ENCODE peak calls at places on chromosome 16, in ten cellular contexts. O, C, Z, Q, Y, T, G, P, L and S are unnamed samples. For H3K27me3 and H3K9me3, the result is how much of the 10 kb centered on the place peaks cover.

GRCh38 chr16:75971334-75971733 is 245.0 kb upstream of the CPHXL start:
- DNase-seq in O (no peak), C (no peak), Z (no peak), Q (no peak), Y (no peak), T (no peak), G (no peak), P (no peak), L (no peak), S (no peak)

GRCh38 chr16:1217526-1217925 is 7.5 kb downstream of the TPSG1 start:
- DNase-seq in O (no peak), C (no peak), Z (no peak), Q (no peak), Y (no peak), T (no peak), G (no peak), P (no peak), L (no peak), S (no peak)

GRCh38 chr16:23907903-23908302 is 72.1 kb downstream of the PRKCB start:
- DNase-seq in O (no peak), C (no peak), Z (no peak), Q (no peak), Y (no peak), T (no peak), G (no peak), P (no peak), L (no peak), S (no peak)

GRCh38 chr16:14470788-14471187 is 159.3 kb downstream of the PARN start:
- DNase-seq in O (no peak), C (no peak), Z (no peak), Q (no peak), Y (no peak), T (no peak), G (no peak), P (no peak), L (no peak), S (no peak)

GRCh38 chr16:31438414-31438813 is 4.2 kb downstream of the ZNF843 start:
- DNase-seq in O (no peak), C (no peak), Z (no peak), Q (no peak), Y (no peak), T (no peak), G (no peak), P (no peak), L (no peak), S (no peak)

GRCh38 chr16:11370084-11370931 is 25.0 kb downstream of the RMI2 start:
- DNase-seq in O (no peak), C (no peak), Z (no peak), Q (no peak), Y (no peak), T (no peak), G (no peak), P (no peak), L (no peak), S (no peak)

GRCh38 chr16:77211880-77212735 is 12.9 kb downstream of the SYCE1L start:
- DNase-seq in O (no peak), C (peak), Z (peak), Q (peak), Y (peak), T (no peak), G (peak), P (peak), L (peak), S (peak)

GRCh38 chr16:86537486-86537885 is 17.5 kb downstream of the MTHFSD start:
- DNase-seq in O (no peak), C (no peak), Z (no peak), Q (no peak), Y (no peak), T (no peak), G (no peak), P (no peak), L (no peak), S (no peak)

GRCh38 chr16:73082608-73083007 is 34.7 kb upstream of the ZFHX3 start:
- DNase-seq in O (peak), C (no peak), Z (no peak), Q (peak), Y (no peak), T (no peak), G (no peak), P (no peak), L (no peak), S (no peak)

GRCh38 chr16:19382084-19382801 is 35.4 kb upstream of the TMC5 start:
- DNase-seq in O (no peak), C (peak), Z (no peak), Q (no peak), Y (no peak), T (no peak), G (no peak), P (no peak), L (no peak), S (no peak)

GRCh38 chr16:69554495-69554894 is 11.3 kb upstream of the NFAT5 start:
- DNase-seq in O (no peak), C (no peak), Z (no peak), Q (no peak), Y (no peak), T (no peak), G (no peak), P (no peak), L (no peak), S (no peak)

GRCh38 chr16:11198817-11199216 is 57.2 kb downstream of the SOCS1 start:
- DNase-seq in O (no peak), C (peak), Z (no peak), Q (no peak), Y (no peak), T (no peak), G (no peak), P (no peak), L (peak), S (no peak)

GRCh38 chr16:24221219-24221618 is 34.9 kb upstream of the CACNG3 start:
- DNase-seq in O (no peak), C (no peak), Z (no peak), Q (no peak), Y (no peak), T (no peak), G (no peak), P (no peak), L (no peak), S (no peak)

GRCh38 chr16:56912746-56913703 is 18.9 kb upstream of the HERPUD1 start:
- DNase-seq in O (no peak), C (no peak), Z (no peak), Q (no peak), Y (no peak), T (no peak), G (no peak), P (no peak), L (peak), S (no peak)

GRCh38 chr16:73966851-73967250 is 329.8 kb upstream of the PSMD7 start:
- DNase-seq in O (no peak), C (no peak), Z (no peak), Q (no peak), Y (no peak), T (no peak), G (no peak), P (no peak), L (no peak), S (no peak)

GRCh38 chr16:29699324-29700219 is 20.6 kb downstream of the QPRT start:
- DNase-seq in O (no peak), C (no peak), Z (no peak), Q (no peak), Y (no peak), T (no peak), G (no peak), P (no peak), L (no peak), S (no peak)

GRCh38 chr16:58029410-58029809 is 3.9 kb downstream of the MMP15 start:
- DNase-seq in O (no peak), C (no peak), Z (no peak), Q (no peak), Y (no peak), T (no peak), G (no peak), P (no peak), L (peak), S (no peak)

GRCh38 chr16:71460246-71460645 is 1.8 kb downstream of the ZNF23 start:
- DNase-seq in O (peak), C (no peak), Z (no peak), Q (no peak), Y (no peak), T (no peak), G (no peak), P (no peak), L (no peak), S (no peak)

GRCh38 chr16:51267676-51268075 is 116.6 kb upstream of the SALL1 start:
- DNase-seq in O (no peak), C (no peak), Z (no peak), Q (no peak), Y (no peak), T (no peak), G (no peak), P (no peak), L (no peak), S (no peak)

DNA sequence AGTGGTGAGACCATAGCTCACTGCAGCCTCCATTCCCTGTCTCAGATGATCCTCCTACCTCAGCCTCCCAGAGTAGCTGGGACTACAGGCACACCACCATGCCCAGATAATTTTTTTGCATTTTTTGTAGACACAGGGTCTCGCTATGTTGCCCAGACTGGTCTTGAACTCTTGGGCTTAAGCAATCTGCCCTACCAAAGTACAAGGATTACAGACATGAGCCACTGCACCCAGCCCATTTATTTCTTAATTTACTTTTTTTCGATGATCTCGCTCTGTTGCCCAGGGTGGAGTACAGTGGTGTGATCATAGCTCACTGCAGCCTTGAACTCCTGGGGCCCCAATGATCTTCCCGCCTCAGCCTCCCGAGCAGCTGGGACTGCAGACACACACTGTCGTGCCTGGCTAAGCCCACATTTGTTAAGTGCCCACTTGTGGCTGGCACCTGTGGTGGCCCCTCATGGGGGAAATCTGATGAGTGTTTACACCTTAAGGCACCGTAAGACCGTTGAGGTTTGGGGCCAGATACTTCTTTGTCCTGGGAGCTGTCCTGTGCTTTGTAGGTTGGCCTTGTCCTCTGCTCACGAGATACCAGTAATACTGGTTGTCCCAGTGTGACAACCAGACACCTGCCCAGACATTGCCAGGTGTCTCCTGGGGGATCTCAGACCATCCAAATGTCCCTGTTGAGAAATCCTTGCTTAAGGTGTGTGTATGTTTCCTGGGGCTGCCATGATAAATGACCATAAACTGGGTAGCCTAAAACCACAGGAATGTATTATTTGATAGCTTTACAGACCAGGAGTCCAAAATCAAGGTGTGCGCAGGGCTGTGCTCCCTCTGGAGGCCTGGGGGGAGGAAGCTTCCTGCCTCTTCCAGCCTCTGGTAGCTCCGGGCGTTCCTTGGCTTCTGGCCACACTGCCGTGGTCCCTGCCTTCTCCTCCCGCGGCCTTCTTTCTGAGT is 141.4 kb upstream of the GSE1 start:
- DNase-seq in O (no peak), C (peak), Z (no peak), Q (no peak), Y (peak), T (no peak), G (no peak), P (no peak), L (peak), S (no peak)
- H3K27me3 ChIP-seq in O (under half), C (under half), Z (under half), Q (under half), Y (under half), T (under half), G (under half), P (under half), L (under half), S (under half)

GRCh38 chr16:21157632-21158031 is 842 bp upstream of the LDAF1 start:
- DNase-seq in O (no peak), C (no peak), Z (no peak), Q (no peak), Y (no peak), T (no peak), G (no peak), P (no peak), L (no peak), S (no peak)
- H3K4me3 ChIP-seq in O (no peak), C (no peak), Z (no peak), Q (peak), Y (no peak), T (peak), G (peak), P (no peak), L (no peak), S (no peak)

DNA sequence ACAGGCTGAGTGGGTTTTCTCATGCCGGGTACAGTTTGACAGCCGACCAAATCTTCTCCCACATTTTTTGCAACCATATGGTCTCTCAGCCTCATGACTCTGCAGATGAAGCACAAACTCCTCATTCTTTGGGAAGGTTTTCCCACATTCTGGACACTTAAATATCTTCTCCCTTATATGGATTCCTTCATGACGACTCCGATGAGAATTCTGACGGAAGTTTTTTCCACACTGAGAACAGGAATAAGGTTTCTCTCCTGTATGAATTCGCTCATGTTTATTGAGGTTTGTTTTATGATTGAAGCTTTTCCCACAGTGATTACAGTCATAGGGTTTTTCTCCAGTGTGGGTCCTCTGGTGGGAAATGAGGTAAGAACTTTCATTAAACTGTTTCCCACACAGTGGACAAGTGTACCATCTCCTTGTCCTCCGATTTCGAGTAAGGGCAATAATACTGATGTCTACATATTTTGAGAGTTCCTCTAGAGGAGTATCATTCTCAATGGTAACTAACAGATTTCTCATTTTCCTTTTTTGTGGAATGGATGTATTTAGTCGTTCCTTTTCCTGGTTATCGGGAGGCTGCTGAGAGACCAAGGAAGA is 10.9 kb downstream of the ZNF200 start:
- DNase-seq in O (no peak), C (no peak), Z (no peak), Q (no peak), Y (no peak), T (no peak), G (no peak), P (no peak), L (no peak), S (no peak)
- H3K9me3 ChIP-seq in O (half or more), C (half or more), Z (half or more), Q (half or more), Y (under half), T (half or more), G (under half), P (half or more), L (half or more), S (under half)

GRCh38 chr16:54286330-54287017 is at the start of gene IRX3:
- DNase-seq in O (no peak), C (peak), Z (peak), Q (peak), Y (peak), T (no peak), G (no peak), P (peak), L (peak), S (no peak)
- H3K27me3 ChIP-seq in O (half or more), C (half or more), Z (under half), Q (under half), Y (under half), T (under half), G (under half), P (under half), L (half or more), S (under half)

DNA sequence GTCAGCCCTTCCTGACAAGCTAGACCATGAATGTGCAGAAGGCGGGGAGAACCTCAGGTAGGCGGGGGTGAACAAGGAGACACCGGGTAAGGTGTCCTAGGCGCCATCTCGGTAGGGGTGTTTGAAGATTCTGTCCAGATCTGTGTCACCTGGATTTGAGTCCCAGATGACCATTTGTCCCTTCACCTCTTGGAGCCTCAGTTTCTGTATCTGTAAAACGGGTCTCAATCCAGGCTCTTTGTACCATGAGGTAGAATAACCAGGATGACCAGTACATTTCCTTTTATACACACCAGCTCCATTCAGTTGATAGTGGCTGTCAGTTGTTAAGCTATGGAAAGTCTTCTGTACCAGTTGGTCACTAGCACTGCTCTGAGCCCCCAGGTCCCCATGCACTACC is 86.7 kb downstream of the ABCC6 start:
- DNase-seq in O (no peak), C (no peak), Z (no peak), Q (no peak), Y (no peak), T (no peak), G (no peak), P (no peak), L (no peak), S (no peak)
- H3K4me3 ChIP-seq in O (no peak), C (no peak), Z (no peak), Q (no peak), Y (no peak), T (no peak), G (no peak), P (no peak), L (no peak), S (no peak)

GRCh38 chr16:78642621-78643285 is 543.3 kb downstream of the WWOX start:
- DNase-seq in O (no peak), C (no peak), Z (no peak), Q (no peak), Y (no peak), T (no peak), G (no peak), P (no peak), L (no peak), S (no peak)

GRCh38 chr16:78650675-78651074 is 551.2 kb downstream of the WWOX start:
- DNase-seq in O (no peak), C (no peak), Z (no peak), Q (no peak), Y (no peak), T (no peak), G (no peak), P (no peak), L (no peak), S (no peak)

GRCh38 chr16:78647491-78647890 is 548.0 kb downstream of the WWOX start:
- DNase-seq in O (no peak), C (no peak), Z (no peak), Q (no peak), Y (no peak), T (no peak), G (no peak), P (no peak), L (no peak), S (no peak)

GRCh38 chr16:78647019-78647418 is 547.6 kb downstream of the WWOX start:
- DNase-seq in O (no peak), C (no peak), Z (no peak), Q (no peak), Y (no peak), T (no peak), G (no peak), P (no peak), L (no peak), S (no peak)

DNA sequence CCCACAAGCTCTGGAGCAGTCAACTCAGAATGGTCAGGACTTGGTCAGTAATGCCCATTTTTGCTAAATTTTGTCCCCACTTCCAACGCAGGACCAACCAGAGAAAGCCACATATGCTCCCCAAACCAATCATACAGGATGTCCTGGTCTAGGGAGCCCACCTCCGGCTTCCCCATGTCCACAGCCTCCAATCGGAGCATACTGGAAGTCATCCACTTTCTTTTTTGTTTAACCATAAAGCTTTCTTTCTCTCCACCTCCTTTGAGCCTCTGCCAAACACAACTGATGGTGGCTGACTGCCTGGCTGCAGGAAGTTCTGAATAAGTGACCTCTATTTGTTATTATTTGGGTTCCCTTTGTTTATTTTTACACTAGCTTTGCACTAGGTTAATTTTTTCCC is 549.1 kb downstream of the WWOX start:
- DNase-seq in O (no peak), C (peak), Z (no peak), Q (no peak), Y (no peak), T (no peak), G (no peak), P (no peak), L (no peak), S (no peak)
- H3K9me3 ChIP-seq in O (under half), C (under half), Z (under half), Q (under half), Y (under half), T (under half), G (under half), P (under half), L (under half), S (under half)

GRCh38 chr16:67393790-67394270 is 532 bp upstream of the TPPP3 start:
- DNase-seq in O (no peak), C (no peak), Z (no peak), Q (no peak), Y (no peak), T (no peak), G (no peak), P (no peak), L (no peak), S (no peak)
- H3K27me3 ChIP-seq in O (under half), C (under half), Z (under half), Q (under half), Y (under half), T (under half), G (under half), P (under half), L (under half), S (under half)

GRCh38 chr16:81818514-81819304 is 39.6 kb downstream of the PLCG2 start:
- DNase-seq in O (no peak), C (no peak), Z (no peak), Q (no peak), Y (no peak), T (no peak), G (no peak), P (no peak), L (no peak), S (no peak)

GRCh38 chr16:81823734-81824133 is 44.6 kb downstream of the PLCG2 start:
- DNase-seq in O (no peak), C (no peak), Z (no peak), Q (no peak), Y (no peak), T (no peak), G (no peak), P (no peak), L (no peak), S (no peak)

GRCh38 chr16:81826523-81826922 is 47.4 kb downstream of the PLCG2 start:
- DNase-seq in O (no peak), C (no peak), Z (no peak), Q (no peak), Y (no peak), T (no peak), G (no peak), P (no peak), L (no peak), S (no peak)

GRCh38 chr16:81821422-81822128 is 42.5 kb downstream of the PLCG2 start:
- DNase-seq in O (no peak), C (no peak), Z (no peak), Q (no peak), Y (no peak), T (no peak), G (no peak), P (no peak), L (peak), S (no peak)

GRCh38 chr16:81823111-81823510 is 44.0 kb downstream of the PLCG2 start:
- DNase-seq in O (no peak), C (peak), Z (no peak), Q (no peak), Y (no peak), T (no peak), G (no peak), P (no peak), L (peak), S (no peak)
- H3K4me3 ChIP-seq in O (no peak), C (no peak), Z (no peak), Q (no peak), Y (no peak), T (no peak), G (no peak), P (no peak), L (no peak), S (no peak)

DNA sequence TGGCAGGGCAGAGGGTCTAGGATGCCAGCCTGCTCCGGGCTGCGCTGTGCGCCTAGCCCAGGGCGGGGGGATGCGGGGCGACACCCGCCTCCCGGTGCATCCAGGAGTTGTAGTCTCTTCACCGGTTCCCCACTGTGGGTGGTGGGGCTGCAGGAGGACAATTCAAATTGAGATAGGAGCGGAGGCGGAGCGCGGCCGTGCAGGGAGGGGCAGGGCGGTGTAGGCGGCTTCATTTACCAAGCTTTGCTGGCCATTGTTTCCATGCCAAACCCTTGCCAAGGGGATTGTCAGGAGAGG is 2047.4 kb downstream of the TP53TG3F start:
- DNase-seq in O (no peak), C (no peak), Z (no peak), Q (no peak), Y (no peak), T (no peak), G (no peak), P (no peak), L (no peak), S (no peak)
- H3K9me3 ChIP-seq in O (under half), C (under half), Z (under half), Q (under half), Y (under half), T (under half), G (under half), P (under half), L (under half), S (under half)